ENCODE peak calls at places on chromosomes 13 and 19, in seven cellular contexts. One of them, this sample, is unnamed.

GRCh38 chr19:28610731-28611130 is 602.2 kb downstream of the UQCRFS1 start:
- DNase-seq in GM12878: no peak
- DNase-seq in K562: no peak
- DNase-seq in HCT116: no peak
- DNase-seq in H1: no peak
- DNase-seq in HepG2: no peak
- DNase-seq in SK-N-SH: no peak
- DNase-seq in this sample: no peak

GRCh38 chr19:38335949-38336637 is 463 bp downstream of the CATSPERG start:
- DNase-seq in H1: peak; percentile 79
- DNase-seq in HCT116: peak; percentile 91
- DNase-seq in SK-N-SH: peak; percentile 92
- DNase-seq in K562: peak; percentile 95
- DNase-seq in HepG2: peak; percentile 86
- DNase-seq in GM12878: peak; percentile 80
- DNase-seq in this sample: peak; percentile 75

GRCh38 chr19:45404557-45405434 is at the start of gene PPP1R13L:
- DNase-seq in SK-N-SH: peak; percentile 92
- DNase-seq in HCT116: peak; percentile 96
- DNase-seq in H1: no peak
- DNase-seq in K562: peak; percentile 86
- DNase-seq in HepG2: peak; percentile 76
- DNase-seq in GM12878: peak; percentile 32
- DNase-seq in this sample: peak; percentile 95

GRCh38 chr19:28968721-28969120 is 244.2 kb downstream of the UQCRFS1 start:
- DNase-seq in H1: no peak
- DNase-seq in GM12878: no peak
- DNase-seq in HepG2: no peak
- DNase-seq in SK-N-SH: no peak
- DNase-seq in HCT116: no peak
- DNase-seq in K562: no peak
- DNase-seq in this sample: no peak

GRCh38 chr13:98909016-98909415 is 68.8 kb downstream of the DOCK9 start:
- DNase-seq in HepG2: no peak
- DNase-seq in GM12878: no peak
- DNase-seq in HCT116: no peak
- DNase-seq in SK-N-SH: no peak
- DNase-seq in H1: no peak
- DNase-seq in K562: no peak
- DNase-seq in this sample: no peak

GRCh38 chr13:105847532-105848295 is 687.7 kb downstream of the EFNB2 start:
- DNase-seq in HepG2: no peak
- DNase-seq in GM12878: no peak
- DNase-seq in K562: no peak
- DNase-seq in SK-N-SH: peak; percentile 41
- DNase-seq in H1: no peak
- DNase-seq in HCT116: no peak
- DNase-seq in this sample: peak; percentile 7

GRCh38 chr19:58346961-58347929 is 6.0 kb downstream of the A1BG start:
- DNase-seq in GM12878: no peak
- DNase-seq in H1: no peak
- DNase-seq in SK-N-SH: peak; percentile 100
- DNase-seq in HCT116: no peak
- DNase-seq in HepG2: no peak
- DNase-seq in K562: peak; percentile 93
- DNase-seq in this sample: peak; percentile 80

GRCh38 chr19:3507371-3508120 is 1.4 kb downstream of the FZR1 start:
- DNase-seq in K562: peak; percentile 37
- DNase-seq in HCT116: no peak
- DNase-seq in SK-N-SH: peak; percentile 55
- DNase-seq in GM12878: no peak
- DNase-seq in HepG2: peak; percentile 74
- DNase-seq in H1: no peak
- DNase-seq in this sample: no peak

GRCh38 chr13:30943881-30944280 is 11.4 kb downstream of the TEX26 start:
- DNase-seq in HCT116: no peak
- DNase-seq in SK-N-SH: no peak
- DNase-seq in HepG2: no peak
- DNase-seq in H1: no peak
- DNase-seq in GM12878: no peak
- DNase-seq in K562: no peak
- DNase-seq in this sample: no peak

GRCh38 chr19:18908917-18909619 is 10.1 kb downstream of the COPE start:
- DNase-seq in HepG2: no peak
- DNase-seq in HCT116: no peak
- DNase-seq in GM12878: no peak
- DNase-seq in K562: no peak
- DNase-seq in SK-N-SH: no peak
- DNase-seq in H1: no peak
- DNase-seq in this sample: no peak

GRCh38 chr19:38039966-38040365 is 133.0 kb downstream of the SIPA1L3 start:
- DNase-seq in HepG2: no peak
- DNase-seq in GM12878: no peak
- DNase-seq in H1: no peak
- DNase-seq in K562: no peak
- DNase-seq in SK-N-SH: no peak
- DNase-seq in HCT116: no peak
- DNase-seq in this sample: no peak

GRCh38 chr19:42466521-42467436 is 24.0 kb upstream of the CXCL17 start:
- DNase-seq in K562: no peak
- DNase-seq in HCT116: no peak
- DNase-seq in GM12878: no peak
- DNase-seq in SK-N-SH: no peak
- DNase-seq in HepG2: no peak
- DNase-seq in H1: no peak
- DNase-seq in this sample: no peak

GRCh38 chr13:76285463-76285862 is 600.7 kb downstream of the KCTD12 start:
- DNase-seq in SK-N-SH: no peak
- DNase-seq in GM12878: no peak
- DNase-seq in HepG2: no peak
- DNase-seq in H1: no peak
- DNase-seq in K562: no peak
- DNase-seq in HCT116: no peak
- DNase-seq in this sample: no peak

GRCh38 chr19:54325194-54325621 is 12.2 kb upstream of the LILRA5 start:
- DNase-seq in GM12878: no peak
- DNase-seq in HCT116: peak; percentile 31
- DNase-seq in H1: no peak
- DNase-seq in K562: peak; percentile 55
- DNase-seq in HepG2: peak; percentile 30
- DNase-seq in SK-N-SH: peak; percentile 59
- DNase-seq in this sample: no peak

GRCh38 chr19:19217110-19217509 is 5.4 kb downstream of the NCAN start:
- DNase-seq in H1: no peak
- DNase-seq in SK-N-SH: peak; percentile 66
- DNase-seq in HepG2: peak; percentile 55
- DNase-seq in K562: peak; percentile 65
- DNase-seq in HCT116: peak; percentile 75
- DNase-seq in GM12878: no peak
- DNase-seq in this sample: no peak

GRCh38 chr13:46771693-46772092 is 25.3 kb downstream of the ESD start:
- DNase-seq in HCT116: no peak
- DNase-seq in K562: no peak
- DNase-seq in H1: no peak
- DNase-seq in SK-N-SH: no peak
- DNase-seq in HepG2: no peak
- DNase-seq in GM12878: no peak
- DNase-seq in this sample: no peak

GRCh38 chr13:73259061-73259908 is 200.5 kb downstream of the KLF5 start:
- DNase-seq in HepG2: no peak
- DNase-seq in SK-N-SH: no peak
- DNase-seq in K562: no peak
- DNase-seq in H1: no peak
- DNase-seq in GM12878: no peak
- DNase-seq in HCT116: no peak
- DNase-seq in this sample: no peak

GRCh38 chr13:98173431-98173921 is 3.6 kb downstream of the RNF113B start:
- DNase-seq in H1: no peak
- DNase-seq in GM12878: no peak
- DNase-seq in HCT116: peak; percentile 29
- DNase-seq in SK-N-SH: no peak
- DNase-seq in HepG2: peak; percentile 95
- DNase-seq in K562: no peak
- DNase-seq in this sample: peak; percentile 46

DNA sequence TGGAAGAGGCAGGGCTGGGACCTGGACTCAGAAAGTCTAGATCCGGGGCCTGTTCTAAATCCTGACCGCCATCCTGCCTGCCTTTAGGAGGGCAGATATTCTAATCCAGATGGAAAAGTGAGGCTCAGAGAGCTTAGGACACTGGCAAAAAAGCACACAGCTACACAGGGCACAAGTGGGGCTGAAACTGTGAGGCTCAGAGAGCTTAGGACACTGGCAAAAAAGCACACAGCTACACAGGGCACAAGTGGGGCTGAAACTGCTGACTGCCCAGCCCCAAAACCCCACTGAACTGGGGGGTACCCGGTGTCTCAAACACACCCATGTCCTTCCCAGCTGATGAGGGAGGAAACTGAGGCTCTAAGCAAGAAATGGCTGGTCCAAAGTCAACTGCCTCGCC is 2.0 kb downstream of the AKT1S1 start:
- DNase-seq in GM12878: no peak
- DNase-seq in K562: no peak
- DNase-seq in H1: no peak
- DNase-seq in HepG2: no peak
- DNase-seq in HCT116: no peak
- DNase-seq in SK-N-SH: no peak
- DNase-seq in this sample: no peak
- TF ChIP-seq JUND in GM12878: no peak
- TF ChIP-seq JUND in K562: no peak
- TF ChIP-seq JUND in H1: no peak
- TF ChIP-seq JUND in HepG2: no peak
- TF ChIP-seq JUND in HCT116: no peak
- TF ChIP-seq JUND in SK-N-SH: no peak
- TF ChIP-seq JUND in this sample: no peak

DNA sequence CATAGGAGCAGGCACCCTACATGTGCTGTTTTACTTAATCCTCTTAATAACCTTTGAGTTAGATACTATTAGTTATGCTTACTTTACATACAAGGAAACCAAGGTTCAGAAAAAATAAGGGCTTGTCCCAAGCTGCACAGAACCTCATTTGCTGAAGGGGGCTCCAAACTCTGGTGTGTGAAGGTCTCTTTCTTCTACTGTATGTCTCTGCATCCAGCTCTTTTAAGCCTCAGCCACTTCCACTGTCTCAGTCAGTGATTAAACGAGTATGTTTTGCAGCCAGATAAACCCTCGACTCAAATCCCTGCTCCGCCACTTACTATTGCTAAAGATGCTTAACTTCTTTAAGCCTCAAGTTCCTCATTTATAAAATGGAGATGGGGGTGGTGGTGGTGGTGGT is 112.4 kb upstream of the WASF3 start:
- DNase-seq in K562: no peak
- DNase-seq in HepG2: no peak
- DNase-seq in H1: no peak
- DNase-seq in HCT116: no peak
- DNase-seq in GM12878: no peak
- DNase-seq in SK-N-SH: no peak
- DNase-seq in this sample: no peak
- TF ChIP-seq JUND in K562: no peak
- TF ChIP-seq JUND in HepG2: no peak
- TF ChIP-seq JUND in H1: no peak
- TF ChIP-seq JUND in HCT116: no peak
- TF ChIP-seq JUND in GM12878: no peak
- TF ChIP-seq JUND in SK-N-SH: no peak
- TF ChIP-seq JUND in this sample: no peak

GRCh38 chr13:100734194-100734720 is 59.7 kb upstream of the TMTC4 start:
- DNase-seq in K562: no peak
- DNase-seq in H1: no peak
- DNase-seq in GM12878: no peak
- DNase-seq in HepG2: peak; percentile 97
- DNase-seq in HCT116: no peak
- DNase-seq in SK-N-SH: no peak
- DNase-seq in this sample: no peak
- TF ChIP-seq JUND in K562: no peak
- TF ChIP-seq JUND in H1: no peak
- TF ChIP-seq JUND in GM12878: no peak
- TF ChIP-seq JUND in HepG2: no peak
- TF ChIP-seq JUND in HCT116: no peak
- TF ChIP-seq JUND in SK-N-SH: no peak
- TF ChIP-seq JUND in this sample: no peak

GRCh38 chr13:35881360-35881759 is 249.8 kb downstream of the DCLK1 start:
- DNase-seq in K562: no peak
- DNase-seq in SK-N-SH: no peak
- DNase-seq in HCT116: no peak
- DNase-seq in H1: no peak
- DNase-seq in GM12878: no peak
- DNase-seq in HepG2: no peak
- DNase-seq in this sample: no peak
- TF ChIP-seq JUND in K562: no peak
- TF ChIP-seq JUND in SK-N-SH: no peak
- TF ChIP-seq JUND in HCT116: no peak
- TF ChIP-seq JUND in H1: no peak
- TF ChIP-seq JUND in GM12878: no peak
- TF ChIP-seq JUND in HepG2: no peak
- TF ChIP-seq JUND in this sample: no peak